ENCODE peak calls at places on chromosomes 3 and 15, in seven cellular contexts. B is GM13977; Y is astrocyte of the spinal cord; V is WERI-Rb-1; N is CD4-positive, alpha-beta T cell; Z is cardiac fibroblast; J is HepG2. Q is an unnamed sample.

GRCh38 chr3:136713961-136714514 is 38.1 kb downstream of the STAG1 start:
- DNase-seq in V (no peak), N (no peak), J (no peak), Y (no peak), B (no peak), Z (no peak), Q (no peak)

GRCh38 chr3:119352235-119352634 is 58.1 kb downstream of the ARHGAP31 start:
- DNase-seq in Z (peak), Y (peak), J (no peak), N (peak), B (peak), V (no peak), Q (no peak)

GRCh38 chr15:100898661-100899462 is 19.2 kb downstream of the ALDH1A3 start:
- DNase-seq in J (no peak), Z (no peak), N (no peak), V (no peak), Y (no peak), B (no peak), Q (no peak)

GRCh38 chr15:28981351-28981720 is 95.6 kb downstream of the APBA2 start:
- DNase-seq in J (no peak), Z (no peak), V (no peak), Y (no peak), N (no peak), B (no peak), Q (no peak)

GRCh38 chr3:73685061-73685460 is 60.3 kb upstream of the PDZRN3 start:
- DNase-seq in N (no peak), Y (no peak), B (no peak), V (no peak), J (no peak), Z (no peak), Q (no peak)

GRCh38 chr15:97984157-97984556 is 23.7 kb downstream of the ARRDC4 start:
- DNase-seq in J (no peak), V (no peak), Y (no peak), Z (no peak), B (no peak), N (no peak), Q (no peak)

GRCh38 chr3:156176048-156176447 is 55.7 kb downstream of the KCNAB1 start:
- DNase-seq in V (no peak), Z (no peak), N (no peak), J (peak), Y (no peak), B (no peak), Q (no peak)

GRCh38 chr15:46126581-46126980 is 491.8 kb downstream of the SQOR start:
- DNase-seq in Y (no peak), V (no peak), J (no peak), N (no peak), Z (peak), B (no peak), Q (no peak)

GRCh38 chr15:88727439-88727838 is 75.8 kb upstream of the ACAN start:
- DNase-seq in B (no peak), Z (no peak), N (no peak), V (no peak), Y (no peak), J (no peak), Q (no peak)

GRCh38 chr3:119221779-119222320 is 18.8 kb downstream of the B4GALT4 start:
- DNase-seq in J (no peak), Y (no peak), V (no peak), N (no peak), B (no peak), Z (no peak), Q (no peak)

GRCh38 chr3:102024270-102024904 is 175.1 kb downstream of the NFKBIZ start:
- DNase-seq in V (no peak), J (no peak), B (no peak), N (no peak), Y (no peak), Z (no peak), Q (no peak)

GRCh38 chr3:72270072-72270611 is 485.2 kb upstream of the PROK2 start:
- DNase-seq in Y (peak), N (no peak), V (no peak), J (peak), Z (peak), B (no peak), Q (no peak)

GRCh38 chr15:59741274-59741906 is 52.3 kb upstream of the BNIP2 start:
- DNase-seq in V (peak), B (peak), Y (peak), J (peak), Z (peak), N (no peak), Q (peak)

GRCh38 chr3:138089091-138089490 is 26.3 kb downstream of the DZIP1L start:
- DNase-seq in N (no peak), J (peak), Z (peak), Y (peak), V (no peak), B (no peak), Q (no peak)

GRCh38 chr15:95470997-95471692 is 859.4 kb upstream of the NR2F2 start:
- DNase-seq in B (no peak), J (no peak), N (no peak), Z (peak), V (no peak), Y (peak), Q (no peak)

GRCh38 chr3:123535580-123535979 is 49.3 kb downstream of the HACD2 start:
- DNase-seq in B (no peak), V (no peak), Z (peak), Y (peak), N (no peak), J (no peak), Q (no peak)

GRCh38 chr15:51103330-51103729 is 8.6 kb upstream of the TNFAIP8L3 start:
- DNase-seq in J (no peak), V (no peak), N (no peak), Y (peak), Z (peak), B (no peak), Q (no peak)

GRCh38 chr3:38121832-38122461 is 15.0 kb downstream of the ACAA1 start:
- DNase-seq in V (no peak), Z (no peak), B (no peak), N (no peak), J (no peak), Y (no peak), Q (no peak)

GRCh38 chr3:122944671-122945151 is 82.9 kb downstream of the SEMA5B start:
- DNase-seq in J (no peak), V (no peak), Z (peak), Y (no peak), N (no peak), B (no peak), Q (no peak)

GRCh38 chr3:160739079-160739478 is 17.0 kb upstream of the PPM1L start:
- DNase-seq in B (no peak), Z (peak), N (no peak), J (no peak), Y (no peak), V (no peak), Q (no peak)

GRCh38 chr3:32630266-32630665 is 54.7 kb upstream of the CNOT10 start:
- DNase-seq in N (no peak), J (peak), B (no peak), Z (peak), V (no peak), Y (no peak), Q (no peak)

GRCh38 chr3:68819361-68819760 is 113.0 kb downstream of the TAFA4 start:
- DNase-seq in B (no peak), V (no peak), Z (no peak), Y (no peak), N (no peak), J (no peak), Q (no peak)

GRCh38 chr3:177338697-177339219 is 141.5 kb upstream of the TBL1XR1 start:
- DNase-seq in Z (peak), J (peak), Y (no peak), N (no peak), B (no peak), V (no peak), Q (no peak)

GRCh38 chr3:8868996-8869395 is 94.3 kb downstream of the RAD18 start:
- DNase-seq in V (no peak), J (no peak), B (no peak), N (no peak), Z (no peak), Y (no peak), Q (no peak)

GRCh38 chr3:63135362-63135761 is 142.7 kb upstream of the SYNPR start:
- DNase-seq in V (no peak), N (no peak), Z (no peak), J (no peak), Y (no peak), B (no peak), Q (no peak)

GRCh38 chr3:66393486-66394260 is 107.1 kb downstream of the LRIG1 start:
- DNase-seq in Y (peak), B (no peak), J (no peak), Z (peak), N (peak), V (no peak), Q (no peak)

GRCh38 chr15:75149911-75150709 is 51.6 kb upstream of the C15orf39 start:
- DNase-seq in Z (peak), Y (peak), J (no peak), V (no peak), N (no peak), B (no peak), Q (no peak)

GRCh38 chr3:182479335-182479734 is 314.0 kb upstream of the ATP11B start:
- DNase-seq in N (no peak), Y (peak), J (no peak), V (no peak), Z (no peak), B (no peak), Q (no peak)

GRCh38 chr3:101890716-101891115 is 41.4 kb downstream of the NFKBIZ start:
- DNase-seq in Z (peak), Y (peak), J (no peak), B (no peak), N (no peak), V (no peak), Q (no peak)

GRCh38 chr3:72485649-72486048 is 362.6 kb downstream of the SHQ1 start:
- DNase-seq in Y (peak), Z (no peak), B (no peak), J (no peak), N (no peak), V (no peak), Q (no peak)

GRCh38 chr3:7444886-7445285 is 584.0 kb downstream of the GRM7 start:
- DNase-seq in J (no peak), B (no peak), Z (no peak), N (no peak), V (no peak), Y (no peak), Q (no peak)

GRCh38 chr3:196093271-196094111 is 11.6 kb upstream of the TFRC start:
- DNase-seq in Y (no peak), B (no peak), V (no peak), J (no peak), N (no peak), Z (peak), Q (no peak)

GRCh38 chr3:50372349-50372748 is 13.0 kb upstream of the TMEM115 start:
- DNase-seq in Y (no peak), J (no peak), V (peak), Z (no peak), N (no peak), B (no peak), Q (no peak)

GRCh38 chr15:82530006-82530405 is 10.3 kb downstream of the RPS17 start:
- DNase-seq in B (no peak), Z (no peak), Y (no peak), J (no peak), N (no peak), V (no peak), Q (no peak)

DNA sequence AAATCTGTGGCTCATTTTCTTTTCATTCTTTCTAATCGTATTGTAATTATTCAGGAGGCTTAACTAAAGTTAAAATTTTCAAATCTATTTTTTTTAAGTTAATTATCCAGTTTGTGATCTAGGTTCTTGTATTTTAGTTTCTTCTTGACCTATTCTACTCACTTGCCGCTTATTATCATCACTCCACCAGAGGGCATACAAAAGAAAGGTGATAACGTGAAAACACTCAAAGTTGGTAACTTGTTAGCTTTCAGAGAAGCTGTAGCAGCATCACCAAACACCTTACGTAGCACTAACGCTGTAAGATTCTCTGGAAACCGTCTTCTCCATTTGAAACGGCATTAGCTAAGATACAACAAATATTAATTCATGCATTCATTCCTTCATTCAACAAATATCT is 4.8 kb downstream of the GNB4 start:
- DNase-seq in N (no peak), V (no peak), Z (peak), J (peak), B (no peak), Y (peak), Q (peak)
- TF ChIP-seq CTCF in N (no peak), V (peak), Z (peak), J (peak), B (peak), Y (peak), Q (peak)

GRCh38 chr15:69715205-69715604 is 262.6 kb downstream of the RPLP1 start:
- DNase-seq in N (no peak), B (no peak), J (no peak), V (no peak), Y (no peak), Z (no peak), Q (no peak)
- TF ChIP-seq CTCF in N (no peak), B (no peak), J (no peak), V (no peak), Y (no peak), Z (no peak), Q (no peak)

GRCh38 chr3:57856675-57857074 is 100.6 kb downstream of the SLMAP start:
- DNase-seq in Y (no peak), J (no peak), N (no peak), V (no peak), Z (peak), B (no peak), Q (no peak)
- TF ChIP-seq CTCF in Y (peak), J (no peak), N (no peak), V (no peak), Z (peak), B (peak), Q (peak)

DNA sequence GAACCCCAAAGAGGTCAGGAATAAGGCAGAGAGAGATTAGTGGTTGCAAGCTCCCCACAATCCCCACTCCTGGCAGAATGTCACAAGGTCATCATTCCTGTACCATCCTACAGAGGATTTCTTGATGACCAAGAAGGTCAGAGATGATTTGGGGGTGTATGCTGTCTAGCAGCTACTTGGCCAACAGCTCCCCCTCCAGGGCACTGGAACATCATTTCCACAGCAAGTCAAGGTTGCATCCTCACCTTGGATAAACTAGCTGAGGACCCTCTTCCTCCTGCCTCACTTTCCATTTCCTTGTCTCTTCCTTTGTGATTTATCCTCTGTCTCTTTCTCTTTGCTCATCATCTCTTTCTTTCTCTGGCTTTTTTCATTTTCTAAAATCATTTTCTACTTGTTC is 106.3 kb downstream of the PROS1 start:
- DNase-seq in B (no peak), N (no peak), Z (no peak), Y (no peak), V (no peak), J (no peak), Q (no peak)
- TF ChIP-seq CTCF in B (no peak), N (no peak), Z (no peak), Y (no peak), V (peak), J (no peak), Q (no peak)

Q was measured in endothelial cell.